ENCODE peak calls at places on chromosome 4, in six cellular contexts. One of them, this sample, is unnamed. For H3K27me3, the result is how much of the 10 kb centered on the place peaks cover.

GRCh38 chr4:79176351-79176750 is 149.5 kb downstream of the NAA11 start:
- DNase-seq in HepG2: no peak
- DNase-seq in transverse colon: no peak
- DNase-seq in SK-N-SH: no peak
- DNase-seq in stomach: no peak
- DNase-seq in suprapubic skin: no peak
- DNase-seq in this sample: no peak

GRCh38 chr4:102843938-102844337 is 16.6 kb upstream of the UBE2D3 start:
- DNase-seq in HepG2: no peak
- DNase-seq in transverse colon: no peak
- DNase-seq in SK-N-SH: peak
- DNase-seq in stomach: no peak
- DNase-seq in suprapubic skin: no peak
- DNase-seq in this sample: no peak

GRCh38 chr4:78207951-78208350 is 150.8 kb downstream of the FRAS1 start:
- DNase-seq in HepG2: no peak
- DNase-seq in transverse colon: no peak
- DNase-seq in SK-N-SH: no peak
- DNase-seq in stomach: no peak
- DNase-seq in suprapubic skin: no peak
- DNase-seq in this sample: no peak

GRCh38 chr4:185508162-185508561 is 27.1 kb downstream of the PDLIM3 start:
- DNase-seq in HepG2: peak
- DNase-seq in transverse colon: no peak
- DNase-seq in SK-N-SH: no peak
- DNase-seq in stomach: no peak
- DNase-seq in suprapubic skin: no peak
- DNase-seq in this sample: no peak

GRCh38 chr4:87932718-87933136 is 42.8 kb upstream of the SPP1 start:
- DNase-seq in HepG2: no peak
- DNase-seq in transverse colon: no peak
- DNase-seq in SK-N-SH: no peak
- DNase-seq in stomach: no peak
- DNase-seq in suprapubic skin: no peak
- DNase-seq in this sample: no peak

GRCh38 chr4:184280591-184281071 is 63.0 kb upstream of the ENPP6 start:
- DNase-seq in HepG2: peak
- DNase-seq in transverse colon: peak
- DNase-seq in SK-N-SH: no peak
- DNase-seq in stomach: no peak
- DNase-seq in suprapubic skin: no peak
- DNase-seq in this sample: no peak

GRCh38 chr4:95531141-95531540 is 17.6 kb downstream of the UNC5C start:
- DNase-seq in HepG2: no peak
- DNase-seq in transverse colon: no peak
- DNase-seq in SK-N-SH: no peak
- DNase-seq in stomach: no peak
- DNase-seq in suprapubic skin: no peak
- DNase-seq in this sample: no peak

GRCh38 chr4:7310441-7310840 is 118.1 kb downstream of the SORCS2 start:
- DNase-seq in HepG2: no peak
- DNase-seq in transverse colon: no peak
- DNase-seq in SK-N-SH: no peak
- DNase-seq in stomach: no peak
- DNase-seq in suprapubic skin: no peak
- DNase-seq in this sample: no peak

GRCh38 chr4:76733380-76733779 is 164.6 kb downstream of the SOWAHB start:
- DNase-seq in HepG2: no peak
- DNase-seq in transverse colon: peak
- DNase-seq in SK-N-SH: no peak
- DNase-seq in stomach: peak
- DNase-seq in suprapubic skin: no peak
- DNase-seq in this sample: no peak

GRCh38 chr4:72394264-72394663 is 174.8 kb downstream of the ADAMTS3 start:
- DNase-seq in HepG2: no peak
- DNase-seq in transverse colon: no peak
- DNase-seq in SK-N-SH: no peak
- DNase-seq in stomach: no peak
- DNase-seq in suprapubic skin: no peak
- DNase-seq in this sample: no peak

GRCh38 chr4:175330652-175331051 is 412.5 kb downstream of the ADAM29 start:
- DNase-seq in HepG2: no peak
- DNase-seq in transverse colon: no peak
- DNase-seq in SK-N-SH: no peak
- DNase-seq in stomach: no peak
- DNase-seq in suprapubic skin: no peak
- DNase-seq in this sample: no peak

GRCh38 chr4:115249808-115250207 is 136.4 kb upstream of the NDST4 start:
- DNase-seq in HepG2: no peak
- DNase-seq in transverse colon: no peak
- DNase-seq in SK-N-SH: no peak
- DNase-seq in stomach: no peak
- DNase-seq in suprapubic skin: no peak
- DNase-seq in this sample: no peak

GRCh38 chr4:31022702-31023101 is 302.5 kb downstream of the PCDH7 start:
- DNase-seq in HepG2: no peak
- DNase-seq in transverse colon: no peak
- DNase-seq in SK-N-SH: no peak
- DNase-seq in stomach: no peak
- DNase-seq in suprapubic skin: no peak
- DNase-seq in this sample: no peak

GRCh38 chr4:155787113-155787710 is 28.4 kb downstream of the GUCY1B1 start:
- DNase-seq in HepG2: peak
- DNase-seq in transverse colon: no peak
- DNase-seq in SK-N-SH: peak
- DNase-seq in stomach: no peak
- DNase-seq in suprapubic skin: no peak
- DNase-seq in this sample: no peak

GRCh38 chr4:86957214-86957613 is 22.4 kb downstream of the AFF1 start:
- DNase-seq in HepG2: no peak
- DNase-seq in transverse colon: no peak
- DNase-seq in SK-N-SH: no peak
- DNase-seq in stomach: no peak
- DNase-seq in suprapubic skin: no peak
- DNase-seq in this sample: no peak

GRCh38 chr4:153154010-153154975 is 50.0 kb upstream of the TRIM2 start:
- DNase-seq in HepG2: no peak
- DNase-seq in transverse colon: peak
- DNase-seq in SK-N-SH: peak
- DNase-seq in stomach: peak
- DNase-seq in suprapubic skin: no peak
- DNase-seq in this sample: no peak

GRCh38 chr4:67725132-67725531 is 24.2 kb upstream of the UBA6 start:
- DNase-seq in HepG2: no peak
- DNase-seq in transverse colon: no peak
- DNase-seq in SK-N-SH: no peak
- DNase-seq in stomach: no peak
- DNase-seq in suprapubic skin: no peak
- DNase-seq in this sample: no peak

GRCh38 chr4:6180841-6181631 is 19.3 kb downstream of the JAKMIP1 start:
- DNase-seq in HepG2: no peak
- DNase-seq in transverse colon: no peak
- DNase-seq in SK-N-SH: no peak
- DNase-seq in stomach: no peak
- DNase-seq in suprapubic skin: no peak
- DNase-seq in this sample: no peak

GRCh38 chr4:82240410-82240809 is 133.4 kb downstream of the HNRNPD start:
- DNase-seq in HepG2: no peak
- DNase-seq in transverse colon: no peak
- DNase-seq in SK-N-SH: no peak
- DNase-seq in stomach: no peak
- DNase-seq in suprapubic skin: no peak
- DNase-seq in this sample: no peak

GRCh38 chr4:46270986-46271596 is 118.8 kb downstream of the GABRA2 start:
- DNase-seq in HepG2: peak
- DNase-seq in transverse colon: no peak
- DNase-seq in SK-N-SH: peak
- DNase-seq in stomach: no peak
- DNase-seq in suprapubic skin: no peak
- DNase-seq in this sample: no peak

GRCh38 chr4:6910340-6910959 is 824 bp downstream of the TBC1D14 start:
- DNase-seq in HepG2: no peak
- DNase-seq in transverse colon: peak
- DNase-seq in SK-N-SH: peak
- DNase-seq in stomach: no peak
- DNase-seq in suprapubic skin: no peak
- DNase-seq in this sample: no peak

GRCh38 chr4:153297116-153297515 is 47.4 kb upstream of the MND1 start:
- DNase-seq in HepG2: no peak
- DNase-seq in transverse colon: no peak
- DNase-seq in SK-N-SH: no peak
- DNase-seq in stomach: no peak
- DNase-seq in suprapubic skin: no peak
- DNase-seq in this sample: no peak

GRCh38 chr4:42995343-42995944 is 102.9 kb downstream of the GRXCR1 start:
- DNase-seq in HepG2: peak
- DNase-seq in transverse colon: no peak
- DNase-seq in SK-N-SH: peak
- DNase-seq in stomach: no peak
- DNase-seq in suprapubic skin: no peak
- DNase-seq in this sample: no peak

GRCh38 chr4:166064706-166065105 is 191.7 kb downstream of the TLL1 start:
- DNase-seq in HepG2: no peak
- DNase-seq in transverse colon: no peak
- DNase-seq in SK-N-SH: no peak
- DNase-seq in stomach: no peak
- DNase-seq in suprapubic skin: no peak
- DNase-seq in this sample: no peak

GRCh38 chr4:159487284-159487747 is 384.4 kb downstream of the RAPGEF2 start:
- DNase-seq in HepG2: peak
- DNase-seq in transverse colon: peak
- DNase-seq in SK-N-SH: peak
- DNase-seq in stomach: peak
- DNase-seq in suprapubic skin: no peak
- DNase-seq in this sample: no peak

GRCh38 chr4:17597517-17597916 is 16.9 kb upstream of the MED28 start:
- DNase-seq in HepG2: no peak
- DNase-seq in transverse colon: no peak
- DNase-seq in SK-N-SH: peak
- DNase-seq in stomach: no peak
- DNase-seq in suprapubic skin: no peak
- DNase-seq in this sample: no peak

GRCh38 chr4:35520059-35520458 is 724.3 kb downstream of the ARAP2 start:
- DNase-seq in HepG2: no peak
- DNase-seq in transverse colon: no peak
- DNase-seq in SK-N-SH: no peak
- DNase-seq in stomach: peak
- DNase-seq in suprapubic skin: no peak
- DNase-seq in this sample: no peak

GRCh38 chr4:38030023-38030422 is 69.8 kb downstream of the PTTG2 start:
- DNase-seq in HepG2: no peak
- DNase-seq in transverse colon: no peak
- DNase-seq in SK-N-SH: no peak
- DNase-seq in stomach: no peak
- DNase-seq in suprapubic skin: no peak
- DNase-seq in this sample: no peak

GRCh38 chr4:52751349-52751911 is at the start of gene ERVMER34-1:
- DNase-seq in HepG2: no peak
- DNase-seq in transverse colon: peak
- DNase-seq in SK-N-SH: peak
- DNase-seq in stomach: peak
- DNase-seq in suprapubic skin: no peak
- DNase-seq in this sample: no peak

DNA sequence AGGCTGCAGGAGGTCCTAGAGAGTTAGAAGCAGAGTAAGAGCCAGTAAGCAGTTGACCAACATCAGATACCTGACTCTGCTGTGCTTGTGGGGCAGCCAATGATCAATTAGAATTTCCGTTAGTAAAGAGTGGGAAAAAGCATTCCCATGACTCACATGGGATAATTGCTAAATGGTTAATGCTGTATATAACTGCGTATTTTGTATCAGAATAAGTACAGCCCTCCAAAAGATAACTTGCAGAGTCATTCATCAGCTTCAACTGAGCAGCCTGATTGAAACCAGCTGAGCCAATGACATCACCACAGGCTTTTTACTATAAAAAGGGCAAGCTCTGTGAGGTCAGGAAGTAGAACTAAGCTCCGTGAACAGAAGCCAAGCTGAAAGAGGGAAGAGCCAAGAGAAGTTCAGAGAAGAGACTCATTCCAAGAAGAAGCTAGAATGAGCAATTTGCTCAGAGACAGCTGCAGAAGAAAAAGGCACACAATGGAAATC is 67.9 kb downstream of the PPP3CA start:
- DNase-seq in HepG2: no peak
- DNase-seq in transverse colon: no peak
- DNase-seq in SK-N-SH: peak
- DNase-seq in stomach: no peak
- DNase-seq in suprapubic skin: no peak
- DNase-seq in this sample: no peak
- TF ChIP-seq POLR2AphosphoS5 in HepG2: no peak
- TF ChIP-seq POLR2AphosphoS5 in transverse colon: peak
- TF ChIP-seq POLR2AphosphoS5 in SK-N-SH: peak
- TF ChIP-seq POLR2AphosphoS5 in stomach: peak
- TF ChIP-seq POLR2AphosphoS5 in suprapubic skin: no peak
- TF ChIP-seq POLR2AphosphoS5 in this sample: peak

DNA sequence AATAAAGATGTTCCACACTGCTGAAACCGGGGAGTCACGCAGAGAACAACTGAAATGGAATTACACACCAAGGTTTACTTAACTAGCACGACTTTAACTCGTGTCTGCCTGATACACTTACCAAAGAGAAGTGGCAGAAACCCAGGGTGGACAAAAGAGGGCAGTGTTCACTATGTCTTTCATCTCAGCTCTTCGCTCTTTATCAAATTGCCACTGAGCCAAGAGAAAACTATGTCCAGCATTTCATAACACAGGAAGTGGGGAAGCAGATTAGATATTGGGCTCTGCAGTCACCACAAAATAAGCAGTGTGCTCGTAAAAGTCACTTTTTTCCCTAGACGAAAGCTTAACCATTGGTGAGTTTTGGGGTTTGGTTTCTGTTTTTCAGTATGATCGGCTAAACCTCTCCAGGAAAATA is 155.7 kb downstream of the CHIC2 start:
- DNase-seq in HepG2: peak
- DNase-seq in transverse colon: peak
- DNase-seq in SK-N-SH: peak
- DNase-seq in stomach: peak
- DNase-seq in suprapubic skin: no peak
- DNase-seq in this sample: no peak
- H3K27me3 ChIP-seq in HepG2: under half
- H3K27me3 ChIP-seq in transverse colon: under half
- H3K27me3 ChIP-seq in SK-N-SH: under half
- H3K27me3 ChIP-seq in stomach: under half
- H3K27me3 ChIP-seq in suprapubic skin: under half
- H3K27me3 ChIP-seq in this sample: under half

GRCh38 chr4:41120297-41121217 is 93.8 kb downstream of the APBB2 start:
- DNase-seq in HepG2: no peak
- DNase-seq in transverse colon: peak
- DNase-seq in SK-N-SH: no peak
- DNase-seq in stomach: peak
- DNase-seq in suprapubic skin: no peak
- DNase-seq in this sample: no peak
- TF ChIP-seq POLR2AphosphoS5 in HepG2: no peak
- TF ChIP-seq POLR2AphosphoS5 in transverse colon: no peak
- TF ChIP-seq POLR2AphosphoS5 in SK-N-SH: no peak
- TF ChIP-seq POLR2AphosphoS5 in stomach: peak
- TF ChIP-seq POLR2AphosphoS5 in suprapubic skin: no peak
- TF ChIP-seq POLR2AphosphoS5 in this sample: no peak

GRCh38 chr4:41361831-41362646 is 105.3 kb downstream of the UCHL1 start:
- DNase-seq in HepG2: no peak
- DNase-seq in transverse colon: no peak
- DNase-seq in SK-N-SH: peak
- DNase-seq in stomach: no peak
- DNase-seq in suprapubic skin: no peak
- DNase-seq in this sample: no peak
- H3K27me3 ChIP-seq in HepG2: under half
- H3K27me3 ChIP-seq in transverse colon: under half
- H3K27me3 ChIP-seq in SK-N-SH: under half
- H3K27me3 ChIP-seq in stomach: under half
- H3K27me3 ChIP-seq in suprapubic skin: under half
- H3K27me3 ChIP-seq in this sample: under half

GRCh38 chr4:20433101-20433705 is 181.5 kb downstream of the SLIT2 start:
- DNase-seq in HepG2: no peak
- DNase-seq in transverse colon: no peak
- DNase-seq in SK-N-SH: no peak
- DNase-seq in stomach: no peak
- DNase-seq in suprapubic skin: no peak
- DNase-seq in this sample: no peak
- TF ChIP-seq POLR2AphosphoS5 in HepG2: no peak
- TF ChIP-seq POLR2AphosphoS5 in transverse colon: no peak
- TF ChIP-seq POLR2AphosphoS5 in SK-N-SH: no peak
- TF ChIP-seq POLR2AphosphoS5 in stomach: no peak
- TF ChIP-seq POLR2AphosphoS5 in suprapubic skin: no peak
- TF ChIP-seq POLR2AphosphoS5 in this sample: no peak

This sample was measured in spleen.